ENCODE peak calls at places on chromosomes 12 and 14, in four cellular contexts. One of them, this sample, is unnamed.

GRCh38 chr12:69266045-69266635 is 26.8 kb downstream of the CPSF6 start:
- DNase-seq in heart right ventricle: no peak
- DNase-seq in cardiac fibroblast: peak
- DNase-seq in AG04449: no peak
- DNase-seq in this sample: peak

GRCh38 chr12:64820593-64820992 is 3.9 kb upstream of the TBC1D30 start:
- DNase-seq in heart right ventricle: no peak
- DNase-seq in cardiac fibroblast: no peak
- DNase-seq in AG04449: no peak
- DNase-seq in this sample: no peak

GRCh38 chr14:60649815-60650381 is 621 bp upstream of the SIX1 start:
- DNase-seq in cardiac fibroblast: peak
- DNase-seq in AG04449: no peak
- DNase-seq in heart right ventricle: no peak
- DNase-seq in this sample: no peak

GRCh38 chr14:68789002-68789797 is 3.7 kb downstream of the ZFP36L1 start:
- DNase-seq in heart right ventricle: peak
- DNase-seq in cardiac fibroblast: peak
- DNase-seq in AG04449: no peak
- DNase-seq in this sample: no peak

GRCh38 chr14:45679852-45680251 is 426.9 kb upstream of the MIS18BP1 start:
- DNase-seq in heart right ventricle: no peak
- DNase-seq in AG04449: peak
- DNase-seq in cardiac fibroblast: peak
- DNase-seq in this sample: peak

GRCh38 chr12:15996254-15996653 is 85.1 kb downstream of the DERA start:
- DNase-seq in AG04449: peak
- DNase-seq in cardiac fibroblast: peak
- DNase-seq in heart right ventricle: no peak
- DNase-seq in this sample: no peak

GRCh38 chr12:103742349-103742784 is 98.7 kb downstream of the NT5DC3 start:
- DNase-seq in heart right ventricle: no peak
- DNase-seq in AG04449: no peak
- DNase-seq in cardiac fibroblast: peak
- DNase-seq in this sample: peak

GRCh38 chr12:64407342-64408223 is 3.4 kb downstream of the XPOT start:
- DNase-seq in cardiac fibroblast: no peak
- DNase-seq in AG04449: no peak
- DNase-seq in heart right ventricle: no peak
- DNase-seq in this sample: no peak

GRCh38 chr12:15650399-15651128 is 138.6 kb downstream of the EPS8 start:
- DNase-seq in cardiac fibroblast: no peak
- DNase-seq in heart right ventricle: no peak
- DNase-seq in AG04449: no peak
- DNase-seq in this sample: no peak

GRCh38 chr12:96302706-96303310 is 97.4 kb downstream of the CDK17 start:
- DNase-seq in heart right ventricle: no peak
- DNase-seq in cardiac fibroblast: no peak
- DNase-seq in AG04449: no peak
- DNase-seq in this sample: no peak

GRCh38 chr14:75278422-75279152 is at the start of gene FOS:
- DNase-seq in heart right ventricle: peak
- DNase-seq in cardiac fibroblast: peak
- DNase-seq in AG04449: no peak
- DNase-seq in this sample: peak

GRCh38 chr14:75280448-75280830 is 1.8 kb downstream of the FOS start:
- DNase-seq in AG04449: no peak
- DNase-seq in cardiac fibroblast: no peak
- DNase-seq in heart right ventricle: no peak
- DNase-seq in this sample: no peak

GRCh38 chr14:75279739-75280447 is 1.3 kb downstream of the FOS start:
- DNase-seq in cardiac fibroblast: no peak
- DNase-seq in heart right ventricle: no peak
- DNase-seq in AG04449: no peak
- DNase-seq in this sample: no peak

GRCh38 chr14:75277796-75278421 is 719 bp upstream of the FOS start:
- DNase-seq in heart right ventricle: no peak
- DNase-seq in AG04449: no peak
- DNase-seq in cardiac fibroblast: peak
- DNase-seq in this sample: no peak

DNA sequence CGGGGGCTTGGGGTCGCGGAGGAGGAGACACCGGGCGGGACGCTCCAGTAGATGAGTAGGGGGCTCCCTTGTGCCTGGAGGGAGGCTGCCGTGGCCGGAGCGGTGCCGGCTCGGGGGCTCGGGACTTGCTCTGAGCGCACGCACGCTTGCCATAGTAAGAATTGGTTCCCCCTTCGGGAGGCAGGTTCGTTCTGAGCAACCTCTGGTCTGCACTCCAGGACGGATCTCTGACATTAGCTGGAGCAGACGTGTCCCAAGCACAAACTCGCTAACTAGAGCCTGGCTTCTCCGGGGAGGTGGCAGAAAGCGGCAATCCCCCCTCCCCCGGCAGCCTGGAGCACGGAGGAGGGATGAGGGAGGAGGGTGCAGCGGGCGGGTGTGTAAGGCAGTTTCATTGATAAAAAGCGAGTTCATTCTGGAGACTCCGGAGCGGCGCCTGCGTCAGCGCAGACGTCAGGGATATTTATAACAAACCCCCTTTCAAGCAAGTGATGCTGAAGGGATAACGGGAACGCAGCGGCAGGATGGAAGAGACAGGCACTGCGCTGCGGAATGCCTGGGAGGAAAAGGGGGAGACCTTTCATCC is 618 bp downstream of the FOS start:
- DNase-seq in AG04449: no peak
- DNase-seq in heart right ventricle: peak
- DNase-seq in cardiac fibroblast: peak
- DNase-seq in this sample: no peak
- H3K4me3 ChIP-seq in AG04449: peak
- H3K4me3 ChIP-seq in heart right ventricle: peak
- H3K4me3 ChIP-seq in cardiac fibroblast: peak
- H3K4me3 ChIP-seq in this sample: peak

DNA sequence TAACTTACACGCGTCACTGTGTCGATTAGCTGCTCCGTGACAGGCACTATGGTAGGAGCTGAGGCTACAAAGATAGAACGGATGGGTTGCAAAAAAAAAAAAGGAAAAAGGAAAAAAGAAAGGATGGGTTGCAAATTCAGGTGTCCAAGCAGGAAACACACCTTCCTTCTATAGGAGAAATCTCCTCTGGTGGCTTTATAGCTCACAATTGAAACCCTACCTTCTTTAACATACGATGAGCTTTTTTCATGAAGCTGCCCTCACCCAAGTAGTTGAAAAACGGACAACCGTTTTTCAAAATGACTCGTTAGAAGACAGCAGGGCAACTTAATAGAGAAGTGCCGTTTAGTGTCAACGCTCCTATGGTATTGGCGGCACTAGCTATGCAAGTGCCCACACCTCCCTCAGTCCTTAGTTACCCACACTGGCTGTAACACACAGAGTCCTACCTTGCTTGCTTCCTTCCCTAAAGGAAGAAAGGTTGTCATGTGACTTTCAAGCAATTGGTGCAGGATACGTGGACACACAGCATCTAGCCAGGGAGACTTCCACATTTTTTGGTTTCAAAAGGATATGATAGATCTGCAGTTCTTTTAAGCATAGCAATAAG is 677 bp upstream of the TRIP11 start:
- DNase-seq in cardiac fibroblast: peak
- DNase-seq in heart right ventricle: no peak
- DNase-seq in AG04449: no peak
- DNase-seq in this sample: no peak
- H3K4me3 ChIP-seq in cardiac fibroblast: peak
- H3K4me3 ChIP-seq in heart right ventricle: peak
- H3K4me3 ChIP-seq in AG04449: peak
- H3K4me3 ChIP-seq in this sample: peak

DNA sequence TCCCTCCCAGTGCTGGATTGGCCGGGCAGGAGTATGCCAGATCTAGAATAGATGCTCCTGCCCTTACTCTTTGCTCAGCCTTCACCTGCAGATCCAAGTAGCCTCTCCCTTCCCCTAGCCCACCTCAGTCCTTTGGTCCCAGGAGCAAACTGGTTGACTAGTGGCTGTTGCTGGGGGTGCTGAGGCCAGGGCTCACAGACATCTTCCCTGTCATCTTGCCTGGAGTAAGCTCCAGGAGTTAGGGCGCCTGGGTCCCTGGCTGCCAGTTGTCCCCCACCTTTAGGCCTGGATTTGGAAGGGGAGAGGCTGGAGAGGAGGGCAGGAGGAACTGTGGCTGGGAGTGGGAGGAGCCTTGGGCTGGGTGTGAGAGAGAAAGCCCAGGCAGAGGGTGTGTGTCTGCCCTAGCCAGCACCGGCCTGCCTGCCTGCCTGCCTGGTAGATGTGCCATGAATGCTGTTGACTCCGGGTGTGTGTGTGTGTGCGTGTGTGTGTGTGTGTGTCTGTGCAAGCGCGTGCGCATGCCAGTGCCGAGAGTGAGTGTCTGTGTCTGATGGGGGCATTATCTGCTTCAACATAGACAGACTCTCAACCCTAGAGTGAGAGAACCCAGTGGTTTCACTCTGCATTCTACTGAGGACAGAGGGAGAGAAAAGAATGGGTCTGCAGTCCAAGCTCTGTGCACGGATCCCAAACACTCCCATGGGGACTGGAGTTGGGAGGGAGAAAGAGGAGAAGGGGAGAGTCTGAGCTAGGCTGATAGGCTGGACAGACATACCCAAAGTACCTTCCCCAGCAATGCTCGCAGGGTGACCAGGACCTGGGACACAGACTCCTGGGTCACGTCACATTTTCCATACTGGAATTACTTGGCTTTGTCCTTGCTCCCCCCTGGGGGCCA is 881 bp upstream of the RARG start:
- DNase-seq in cardiac fibroblast: peak
- DNase-seq in heart right ventricle: peak
- DNase-seq in AG04449: no peak
- DNase-seq in this sample: no peak
- H3K4me3 ChIP-seq in cardiac fibroblast: peak
- H3K4me3 ChIP-seq in heart right ventricle: peak
- H3K4me3 ChIP-seq in AG04449: peak
- H3K4me3 ChIP-seq in this sample: peak

GRCh38 chr12:14273911-14274306 is 91.6 kb upstream of the ATF7IP start:
- DNase-seq in cardiac fibroblast: peak
- DNase-seq in heart right ventricle: no peak
- DNase-seq in AG04449: no peak
- DNase-seq in this sample: no peak
- H3K4me3 ChIP-seq in cardiac fibroblast: no peak
- H3K4me3 ChIP-seq in heart right ventricle: no peak
- H3K4me3 ChIP-seq in AG04449: no peak
- H3K4me3 ChIP-seq in this sample: no peak

DNA sequence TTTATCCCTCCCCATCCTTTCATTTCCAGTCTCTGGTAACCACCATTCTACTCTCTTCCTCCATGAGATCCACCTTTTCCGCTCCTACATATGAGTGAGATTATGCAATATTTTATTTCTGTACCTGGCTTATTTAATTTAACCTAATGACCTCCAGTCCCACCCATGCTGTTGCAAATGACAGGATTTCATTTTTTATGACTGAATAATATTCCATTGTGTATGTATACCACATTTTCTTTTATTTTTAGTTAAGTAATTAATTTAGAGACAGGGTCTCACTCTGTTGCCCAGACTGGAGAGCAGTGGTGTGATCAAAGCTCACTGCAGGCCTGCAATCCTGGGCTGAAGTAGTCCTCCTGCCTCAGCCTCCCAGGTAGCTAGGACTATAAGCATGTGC is 2.6 kb downstream of the LRRK2 start:
- DNase-seq in heart right ventricle: no peak
- DNase-seq in cardiac fibroblast: no peak
- DNase-seq in AG04449: no peak
- DNase-seq in this sample: no peak
- H3K4me3 ChIP-seq in heart right ventricle: no peak
- H3K4me3 ChIP-seq in cardiac fibroblast: no peak
- H3K4me3 ChIP-seq in AG04449: no peak
- H3K4me3 ChIP-seq in this sample: no peak

GRCh38 chr12:119082496-119082895 is 96.2 kb upstream of the HSPB8 start:
- DNase-seq in AG04449: no peak
- DNase-seq in heart right ventricle: peak
- DNase-seq in cardiac fibroblast: no peak
- DNase-seq in this sample: no peak
- H3K4me3 ChIP-seq in AG04449: no peak
- H3K4me3 ChIP-seq in heart right ventricle: no peak
- H3K4me3 ChIP-seq in cardiac fibroblast: no peak
- H3K4me3 ChIP-seq in this sample: no peak